ENCODE peak calls at places on chromosomes 3 and 15, in seven cellular contexts. J, X, O, G, N, S and D are unnamed samples.

GRCh38 chr3:151372063-151372820 is 12.3 kb downstream of the P2RY12 start:
- DNase-seq in X (no peak), J (no peak), N (no peak), S (no peak), O (peak; percentile 59), G (no peak), D (no peak)

GRCh38 chr3:186536883-186537553 is 7.2 kb downstream of the CRYGS start:
- DNase-seq in G (no peak), O (peak; percentile 15), N (peak; percentile 13), S (no peak), J (no peak), X (no peak), D (no peak)

GRCh38 chr15:74954515-74954914 is 2.1 kb downstream of the RPP25 start:
- DNase-seq in O (peak; percentile 84), X (no peak), G (peak; percentile 69), S (peak; percentile 80), J (no peak), N (peak; percentile 59), D (no peak)

GRCh38 chr3:104943931-104944330 is 422.8 kb upstream of the ALCAM start:
- DNase-seq in O (peak; percentile 20), S (no peak), J (no peak), N (no peak), G (no peak), X (no peak), D (no peak)

GRCh38 chr3:104291437-104291851 is 1075.3 kb upstream of the ALCAM start:
- DNase-seq in S (no peak), O (no peak), X (no peak), N (peak; percentile 18), J (no peak), G (no peak), D (no peak)

GRCh38 chr3:171306631-171307030 is 153.6 kb downstream of the TNIK start:
- DNase-seq in X (peak; percentile 55), S (peak; percentile 30), O (peak; percentile 99), N (peak; percentile 90), G (peak; percentile 84), J (peak; percentile 30), D (peak; percentile 62)

GRCh38 chr3:49671291-49672288 is 2.6 kb upstream of the APEH start:
- DNase-seq in N (peak; percentile 69), J (peak; percentile 81), O (peak; percentile 53), S (peak; percentile 77), X (peak; percentile 73), G (peak; percentile 63), D (peak; percentile 68)

GRCh38 chr3:100936931-100937330 is 56.3 kb downstream of the ABI3BP start:
- DNase-seq in S (no peak), N (no peak), O (no peak), G (no peak), J (no peak), X (no peak), D (no peak)

GRCh38 chr3:53131136-53131495 is 881 bp upstream of the RFT1 start:
- DNase-seq in J (no peak), N (no peak), G (no peak), X (no peak), S (no peak), O (no peak), D (no peak)

GRCh38 chr15:50265620-50266019 is at the start of gene HDC:
- DNase-seq in S (no peak), X (no peak), N (no peak), O (no peak), J (no peak), G (no peak), D (no peak)

GRCh38 chr15:91067026-91067425 is 33.0 kb upstream of the SV2B start:
- DNase-seq in S (no peak), G (no peak), O (peak; percentile 10), J (no peak), X (no peak), N (no peak), D (no peak)

GRCh38 chr3:165786013-165786412 is 51.2 kb downstream of the BCHE start:
- DNase-seq in O (no peak), J (no peak), X (no peak), S (no peak), N (no peak), G (no peak), D (no peak)

GRCh38 chr3:47485812-47486211 is 10.1 kb upstream of the SCAP start:
- DNase-seq in O (peak; percentile 66), G (no peak), S (no peak), J (no peak), N (no peak), X (no peak), D (no peak)

GRCh38 chr3:178436773-178437172 is 99.5 kb upstream of the KCNMB2 start:
- DNase-seq in X (no peak), G (no peak), O (peak; percentile 55), S (no peak), J (no peak), N (peak; percentile 44), D (no peak)

GRCh38 chr3:168186293-168186983 is 90.7 kb upstream of the GOLIM4 start:
- DNase-seq in J (no peak), X (no peak), O (peak; percentile 16), G (no peak), S (no peak), N (no peak), D (no peak)

GRCh38 chr3:102447272-102447671 is 12.5 kb downstream of the ZPLD1 start:
- DNase-seq in O (peak; percentile 47), N (no peak), J (no peak), S (no peak), X (no peak), G (no peak), D (no peak)

GRCh38 chr3:194779729-194780224 is 94.1 kb downstream of the FAM43A start:
- DNase-seq in X (no peak), J (no peak), N (peak; percentile 9), O (no peak), G (peak; percentile 51), S (peak; percentile 57), D (no peak)

GRCh38 chr3:100471436-100471835 is 21.0 kb upstream of the TMEM45A start:
- DNase-seq in S (no peak), O (no peak), J (no peak), N (no peak), G (no peak), X (no peak), D (no peak)

GRCh38 chr15:77066961-77067690 is 3.8 kb downstream of the TSPAN3 start:
- DNase-seq in N (peak; percentile 84), G (no peak), S (no peak), X (no peak), J (no peak), O (peak; percentile 54), D (no peak)

GRCh38 chr3:71006810-71007785 is 576.4 kb downstream of the FOXP1 start:
- DNase-seq in X (no peak), G (no peak), O (no peak), J (no peak), N (peak; percentile 75), S (no peak), D (no peak)

GRCh38 chr15:94059188-94059587 is 172.2 kb upstream of the MCTP2 start:
- DNase-seq in N (no peak), X (no peak), O (no peak), S (no peak), J (no peak), G (no peak), D (no peak)

GRCh38 chr3:12350151-12350813 is 61.4 kb downstream of the PPARG start:
- DNase-seq in X (peak; percentile 44), G (no peak), J (peak; percentile 57), N (peak; percentile 71), S (peak; percentile 68), O (no peak), D (no peak)

GRCh38 chr3:82011336-82011735 is 249.9 kb upstream of the GBE1 start:
- DNase-seq in J (no peak), O (no peak), S (no peak), X (no peak), N (no peak), G (no peak), D (no peak)

GRCh38 chr3:112778298-112779008 is 68.2 kb downstream of the CD200R1L start:
- DNase-seq in X (no peak), G (no peak), N (no peak), J (no peak), S (no peak), O (peak; percentile 90), D (no peak)

GRCh38 chr3:76866729-76867461 is 173.0 kb upstream of the ROBO2 start:
- DNase-seq in J (no peak), G (no peak), S (no peak), N (no peak), O (no peak), X (no peak), D (no peak)

GRCh38 chr3:163261056-163261455 is 1764.4 kb downstream of the OTOL1 start:
- DNase-seq in O (no peak), N (no peak), J (no peak), G (no peak), X (no peak), S (no peak), D (no peak)

GRCh38 chr15:68515371-68516095 is 63.3 kb upstream of the CORO2B start:
- DNase-seq in S (no peak), N (no peak), J (no peak), G (no peak), X (no peak), O (no peak), D (no peak)

DNA sequence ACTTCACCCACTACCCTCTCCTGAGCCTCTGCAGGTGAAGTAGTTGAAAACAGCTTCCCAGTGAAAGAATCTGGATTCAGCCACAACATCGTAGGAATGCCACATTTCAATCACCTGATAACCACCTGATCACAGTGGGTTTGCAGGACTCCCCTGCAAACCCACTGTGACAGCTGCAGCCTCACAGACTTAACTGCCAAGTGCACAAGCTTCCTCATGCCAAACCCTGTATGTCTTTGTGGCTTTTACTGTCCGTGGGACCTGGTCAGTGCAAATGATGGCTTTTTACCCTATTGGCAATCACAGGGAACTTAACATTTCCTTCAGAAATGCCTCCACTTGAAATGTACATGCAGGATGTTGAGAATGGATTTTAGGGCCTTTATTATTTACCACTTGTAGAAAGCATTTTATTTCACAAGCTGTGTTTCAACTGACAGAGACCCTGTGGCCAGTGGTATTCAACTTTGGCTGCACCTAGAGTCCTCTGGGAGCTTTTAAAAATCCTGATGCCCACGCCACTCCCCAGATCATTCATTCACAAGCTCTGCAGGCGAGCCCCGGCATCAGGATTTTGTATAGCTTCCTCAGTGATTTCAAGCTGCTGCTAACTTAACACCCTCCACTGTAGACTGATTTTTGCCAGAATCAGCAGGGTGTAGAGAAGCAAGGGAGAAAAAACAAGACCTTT is 49.1 kb downstream of the OXNAD1 start:
- DNase-seq in X (no peak), J (no peak), S (no peak), O (no peak), G (no peak), N (no peak), D (no peak)
- TF ChIP-seq POLR2A in X (no peak), J (no peak), S (no peak), O (no peak), G (no peak), N (no peak), D (no peak)

GRCh38 chr15:25406846-25407245 is 32.0 kb downstream of the UBE3A start:
- DNase-seq in X (no peak), G (no peak), J (no peak), O (no peak), N (no peak), S (no peak), D (no peak)
- H3K36me3 ChIP-seq in X (peaks cover 34% of the 10 kb centered on the region), G (peaks cover 18% of the 10 kb centered on the region), J (peaks cover 6% of the 10 kb centered on the region), O (peaks cover 18% of the 10 kb centered on the region), N (peaks cover 2% of the 10 kb centered on the region), S (no peaks in the 10 kb centered on the region), D (no peaks in the 10 kb centered on the region)

GRCh38 chr15:39663684-39664083 is 82.8 kb downstream of the THBS1 start:
- DNase-seq in G (no peak), S (no peak), J (no peak), N (no peak), X (no peak), O (peak; percentile 17), D (no peak)
- TF ChIP-seq POLR2A in G (no peak), S (no peak), J (no peak), N (no peak), X (no peak), O (no peak), D (no peak)

GRCh38 chr15:40028853-40029252 is 10.1 kb downstream of the SRP14 start:
- DNase-seq in J (no peak), O (no peak), X (no peak), N (peak; percentile 90), G (no peak), S (no peak), D (no peak)
- H3K36me3 ChIP-seq in J (peaks cover 20% of the 10 kb centered on the region), O (peaks cover 36% of the 10 kb centered on the region), X (peaks cover 84% of the 10 kb centered on the region), N (peaks cover 19% of the 10 kb centered on the region), G (peaks cover 7% of the 10 kb centered on the region), S (no peaks in the 10 kb centered on the region), D (no peaks in the 10 kb centered on the region)